ENCODE peak calls at places on chromosomes 2 and 18, in four cellular contexts. C is hepatocyte, U is lower lobe of right lung, D is body of pancreas. M is an unnamed sample.

GRCh38 chr2:47414682-47415458 is 11.9 kb downstream of the MSH2 start:
- DNase-seq in D (no peak), C (no peak), U (no peak), M (no peak)

GRCh38 chr2:84844141-84844540 is 36.7 kb downstream of the TRABD2A start:
- DNase-seq in D (no peak), C (no peak), U (no peak), M (no peak)

GRCh38 chr2:240624011-240624949 is 1.0 kb upstream of the GPR35 start:
- DNase-seq in C (no peak), D (no peak), U (peak; percentile 45), M (no peak)

GRCh38 chr2:238305092-238305862 is 15.0 kb upstream of the TRAF3IP1 start:
- DNase-seq in D (no peak), U (no peak), C (no peak), M (no peak)

GRCh38 chr2:130972410-130972809 is 120.8 kb downstream of the FAM168B start:
- DNase-seq in U (no peak), D (no peak), C (no peak), M (no peak)

GRCh38 chr18:31497711-31498449 is at the start of gene DSG2:
- DNase-seq in D (peak; percentile 88), U (peak; percentile 84), C (peak; percentile 91), M (no peak)

GRCh38 chr2:156697906-156698305 is 261.7 kb downstream of the GPD2 start:
- DNase-seq in C (no peak), U (no peak), D (no peak), M (no peak)

GRCh38 chr2:149184994-149185393 is 145.4 kb upstream of the LYPD6 start:
- DNase-seq in D (no peak), U (no peak), C (no peak), M (no peak)

GRCh38 chr2:23008951-23009350 is 376.0 kb upstream of the KLHL29 start:
- DNase-seq in D (no peak), U (no peak), C (no peak), M (peak; percentile 40)

GRCh38 chr2:36797324-36798070 is 101.0 kb downstream of the VIT start:
- DNase-seq in D (no peak), C (no peak), U (no peak), M (no peak)

GRCh38 chr18:56235061-56235772 is 403.2 kb downstream of the TXNL1 start:
- DNase-seq in D (no peak), U (no peak), C (no peak), M (no peak)

GRCh38 chr2:206846854-206847834 is 81.7 kb downstream of the FASTKD2 start:
- DNase-seq in U (no peak), D (no peak), C (no peak), M (no peak)

GRCh38 chr2:217612920-217613319 is 389.9 kb downstream of the TNS1 start:
- DNase-seq in U (no peak), C (no peak), D (no peak), M (no peak)

GRCh38 chr18:50816767-50817166 is 3.0 kb downstream of the MRO start:
- DNase-seq in C (no peak), U (no peak), D (no peak), M (no peak)

GRCh38 chr2:237685408-237685807 is 58.0 kb downstream of the LRRFIP1 start:
- DNase-seq in U (no peak), C (no peak), D (no peak), M (no peak)

GRCh38 chr2:145386973-145387372 is 867.1 kb upstream of the ZEB2 start:
- DNase-seq in D (no peak), C (no peak), U (no peak), M (no peak)

GRCh38 chr2:136247204-136247990 is 129.4 kb upstream of the CXCR4 start:
- DNase-seq in U (peak; percentile 57), C (no peak), D (peak; percentile 20), M (peak; percentile 76)

GRCh38 chr2:38428940-38429339 is 51.9 kb upstream of the ATL2 start:
- DNase-seq in D (no peak), U (no peak), C (no peak), M (no peak)

GRCh38 chr2:239828192-239828972 is 196.8 kb downstream of the NDUFA10 start:
- DNase-seq in C (no peak), U (no peak), D (no peak), M (peak; percentile 48)

GRCh38 chr2:112644155-112644932 is 1.4 kb upstream of the SLC20A1 start:
- DNase-seq in C (peak; percentile 79), U (no peak), D (peak; percentile 74), M (no peak)

GRCh38 chr2:207161247-207161646 is 4.5 kb downstream of the KLF7 start:
- DNase-seq in U (no peak), D (no peak), C (no peak), M (no peak)

GRCh38 chr2:217947341-217948316 is 55.2 kb downstream of the TNS1 start:
- DNase-seq in C (no peak), U (peak; percentile 53), D (no peak), M (no peak)

GRCh38 chr2:50181212-50181611 is 850.7 kb downstream of the NRXN1 start:
- DNase-seq in D (no peak), U (no peak), C (peak; percentile 10), M (no peak)

GRCh38 chr2:169999041-169999440 is 171.8 kb downstream of the UBR3 start:
- DNase-seq in U (no peak), C (no peak), D (no peak), M (no peak)

GRCh38 chr2:85889648-85890281 is 975 bp upstream of the ST3GAL5 start:
- DNase-seq in U (peak; percentile 69), C (no peak), D (peak; percentile 56), M (peak; percentile 73)

GRCh38 chr2:37711308-37711731 is 39.9 kb upstream of the CDC42EP3 start:
- DNase-seq in D (no peak), C (peak; percentile 48), U (peak; percentile 48), M (no peak)

GRCh38 chr2:241507430-241508239 is 749 bp downstream of the STK25 start:
- DNase-seq in C (peak; percentile 83), D (peak; percentile 54), U (peak; percentile 76), M (no peak)

GRCh38 chr18:72941001-72941400 is 73.2 kb upstream of the NETO1 start:
- DNase-seq in U (no peak), C (no peak), D (no peak), M (no peak)

GRCh38 chr2:28393115-28393836 is 618 bp downstream of the FOSL2 start:
- DNase-seq in D (peak; percentile 81), U (peak; percentile 82), C (peak; percentile 74), M (no peak)

GRCh38 chr2:199405241-199405640 is 52.5 kb downstream of the SATB2 start:
- DNase-seq in U (no peak), D (peak; percentile 10), C (no peak), M (no peak)

GRCh38 chr2:20428717-20429490 is 18.0 kb upstream of the RHOB start:
- DNase-seq in U (no peak), D (no peak), C (no peak), M (peak; percentile 28)

GRCh38 chr18:63218472-63218871 is 101.1 kb downstream of the BCL2 start:
- DNase-seq in C (peak; percentile 24), U (no peak), D (no peak), M (no peak)

GRCh38 chr18:63213936-63214671 is 105.5 kb downstream of the BCL2 start:
- DNase-seq in D (no peak), C (no peak), U (no peak), M (no peak)

GRCh38 chr18:63213331-63213900 is 106.2 kb downstream of the BCL2 start:
- DNase-seq in D (no peak), U (no peak), C (no peak), M (no peak)

GRCh38 chr18:63216497-63216896 is 103.1 kb downstream of the BCL2 start:
- DNase-seq in C (no peak), U (no peak), D (no peak), M (no peak)

GRCh38 chr18:63216911-63217311 is 102.7 kb downstream of the BCL2 start:
- DNase-seq in U (no peak), D (no peak), C (no peak), M (no peak)
- H3K4me1 ChIP-seq in U (peaks cover 7% of the 10 kb centered on the region), D (no peaks in the 10 kb centered on the region), C (no peaks in the 10 kb centered on the region), M (no peaks in the 10 kb centered on the region)

GRCh38 chr2:72919414-72920316 is 2.3 kb downstream of the EMX1 start:
- DNase-seq in U (no peak), C (no peak), D (no peak), M (no peak)

GRCh38 chr2:72921866-72922265 is 4.5 kb downstream of the EMX1 start:
- DNase-seq in C (no peak), D (no peak), U (no peak), M (no peak)

GRCh38 chr2:72923833-72924352 is 6.6 kb downstream of the EMX1 start:
- DNase-seq in U (no peak), D (no peak), C (peak; percentile 40), M (no peak)

GRCh38 chr2:72920317-72921087 is 3.2 kb downstream of the EMX1 start:
- DNase-seq in D (no peak), C (peak; percentile 48), U (no peak), M (no peak)

DNA sequence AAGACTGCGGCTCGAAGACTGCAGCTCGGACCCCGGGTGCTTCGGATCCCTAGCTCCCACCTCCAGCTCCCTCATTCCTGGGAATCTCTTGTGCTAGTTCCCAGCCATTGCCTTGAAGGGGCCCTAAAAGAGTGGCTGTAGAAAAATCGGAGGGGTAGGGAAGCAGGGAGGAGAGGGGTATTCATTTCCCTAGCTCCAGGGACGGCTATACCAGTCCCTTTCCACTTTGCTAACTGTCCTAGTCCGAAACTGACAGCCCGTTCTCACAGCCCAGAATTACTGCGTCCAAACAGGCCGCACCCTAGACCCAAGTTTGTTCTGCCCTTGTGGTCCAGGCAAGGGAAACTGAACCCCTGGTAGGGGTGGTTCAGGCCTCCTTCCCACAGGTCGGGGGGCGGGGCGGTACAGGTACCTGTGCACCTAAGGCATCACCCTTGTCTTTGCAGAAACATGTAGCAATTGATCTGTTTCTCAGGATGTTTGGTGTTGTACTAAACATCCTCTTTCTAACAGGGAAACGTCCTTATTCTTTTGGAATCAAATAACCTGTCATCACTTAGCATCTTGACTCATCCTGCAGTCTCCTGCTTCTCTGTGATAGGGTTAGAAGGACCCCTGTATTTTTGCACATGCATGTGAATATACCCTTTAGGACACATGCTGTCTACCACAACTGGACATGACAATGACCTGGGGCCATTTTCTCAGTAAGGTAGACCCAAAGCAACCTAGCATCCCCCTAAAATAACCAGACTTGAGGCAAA is 4.0 kb downstream of the EMX1 start:
- DNase-seq in U (no peak), C (no peak), D (no peak), M (no peak)
- H3K27ac ChIP-seq in U (no peak overlapping the region), C (no peak overlapping the region), D (no peak overlapping the region), M (no peak overlapping the region)

GRCh38 chr2:6103372-6103771 is 411.2 kb downstream of the SOX11 start:
- DNase-seq in U (no peak), D (no peak), C (no peak), M (no peak)

GRCh38 chr2:6109801-6110200 is 417.6 kb downstream of the SOX11 start:
- DNase-seq in C (no peak), U (no peak), D (no peak), M (no peak)

GRCh38 chr2:6107290-6107689 is 415.1 kb downstream of the SOX11 start:
- DNase-seq in D (no peak), C (no peak), U (no peak), M (no peak)

GRCh38 chr2:6103949-6104348 is 411.8 kb downstream of the SOX11 start:
- DNase-seq in U (no peak), C (no peak), D (peak; percentile 22), M (no peak)
- TF ChIP-seq CTCF in U (no peak), C (no peak), D (no peak), M (no peak)

GRCh38 chr2:26072925-26073768 is 39.3 kb downstream of the RAB10 start:
- DNase-seq in C (no peak), U (no peak), D (no peak), M (no peak)
- H3K4me1 ChIP-seq in C (peaks cover 22% of the 10 kb centered on the region), U (peaks cover 38% of the 10 kb centered on the region), D (peaks cover 41% of the 10 kb centered on the region), M (peaks cover 26% of the 10 kb centered on the region)

M was measured in right atrium auricular region.